ENCODE peak calls at places on chromosome 2, in five cellular contexts. S is colonic mucosa, Z is hepatocyte, V is right lobe of liver, K is pancreas. N is an unnamed sample.
A peak's percentile ranks its signal among the peaks of the same experiment; 100 is the strongest.

GRCh38 chr2:189569295-189569925 is 11.2 kb downstream of the SLC40A1 start:
- DNase-seq in S (no peak), Z (no peak), K (no peak), V (no peak), N (no peak)

GRCh38 chr2:100142393-100142792 is at the start of gene AFF3:
- DNase-seq in S (no peak), Z (no peak), K (no peak), V (no peak), N (no peak)

GRCh38 chr2:5742126-5742525 is 49.9 kb downstream of the SOX11 start:
- DNase-seq in K (no peak), S (no peak), V (no peak), Z (no peak), N (no peak)

GRCh38 chr2:47437287-47437686 is 34.3 kb downstream of the MSH2 start:
- DNase-seq in S (no peak), V (no peak), K (no peak), Z (peak; percentile 59), N (no peak)

GRCh38 chr2:127185093-127185492 is 35.0 kb downstream of the CYP27C1 start:
- DNase-seq in S (no peak), K (no peak), V (no peak), Z (no peak), N (no peak)

GRCh38 chr2:166285215-166285614 is 90.5 kb downstream of the SCN9A start:
- DNase-seq in Z (no peak), K (no peak), S (no peak), V (no peak), N (no peak)

GRCh38 chr2:20223345-20224190 is 1.4 kb downstream of the SDC1 start:
- DNase-seq in K (no peak), V (peak; percentile 80), S (no peak), Z (peak; percentile 76), N (peak; percentile 39)

GRCh38 chr2:218895326-218895725 is 14.7 kb downstream of the WNT10A start:
- DNase-seq in S (peak; percentile 15), K (no peak), Z (peak; percentile 60), V (no peak), N (no peak)

GRCh38 chr2:118430510-118431187 is 342.4 kb downstream of the INSIG2 start:
- DNase-seq in K (no peak), Z (no peak), S (no peak), V (no peak), N (no peak)

GRCh38 chr2:48771241-48772014 is 15.9 kb upstream of the LHCGR start:
- DNase-seq in K (no peak), Z (peak; percentile 28), S (no peak), V (no peak), N (no peak)

GRCh38 chr2:96407041-96407918 is 71.7 kb downstream of the NCAPH start:
- DNase-seq in Z (peak; percentile 81), S (peak; percentile 56), K (peak; percentile 61), V (peak; percentile 67), N (peak; percentile 58)
- TF ChIP-seq CTCF in Z (peak; percentile 84), S (peak; percentile 78), K (peak; percentile 62), V (peak; percentile 78), N (peak; percentile 81)

DNA sequence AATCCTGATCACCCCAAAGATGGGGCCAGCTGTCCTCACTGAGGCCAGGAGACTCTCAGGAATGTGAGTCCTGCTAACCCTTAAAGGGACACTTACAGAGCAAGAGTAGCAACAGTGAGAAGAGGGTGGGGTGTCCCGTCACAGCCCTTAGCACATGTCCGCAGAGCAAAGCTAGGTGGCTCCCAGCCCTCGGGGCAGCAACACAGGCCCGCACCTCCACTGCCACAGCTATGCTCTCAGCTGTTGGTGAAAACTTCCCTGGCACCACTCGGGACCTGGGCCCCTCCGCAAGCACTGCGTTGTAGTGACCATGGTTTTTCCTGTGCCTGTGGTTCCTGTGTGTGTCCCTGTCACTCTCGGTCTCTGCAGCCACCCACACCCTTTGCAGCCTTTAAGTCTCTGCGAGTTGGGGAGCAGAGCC is 76.4 kb upstream of the UXS1 start:
- DNase-seq in Z (no peak), V (peak; percentile 70), K (no peak), S (peak; percentile 27), N (no peak)
- H3K4me3 ChIP-seq in Z (no peak overlapping the region), V (peak overlapping the region; percentile 33), K (peak overlapping the region; percentile 34), S (peak overlapping the region; percentile 31), N (peak overlapping the region; percentile 11)

GRCh38 chr2:239807568-239807967 is 217.6 kb downstream of the NDUFA10 start:
- DNase-seq in Z (no peak), K (no peak), V (peak; percentile 27), S (no peak), N (no peak)
- H3K27me3 ChIP-seq in Z (no peaks in the 10 kb centered on the region), K (no peaks in the 10 kb centered on the region), V (no peaks in the 10 kb centered on the region), S (no peaks in the 10 kb centered on the region), N (no peaks in the 10 kb centered on the region)

GRCh38 chr2:42513252-42513918 is 19.6 kb upstream of the KCNG3 start:
- DNase-seq in V (no peak), S (peak; percentile 78), K (peak; percentile 43), Z (peak; percentile 72), N (peak; percentile 19)
- TF ChIP-seq CTCF in V (peak; percentile 65), S (peak; percentile 65), K (peak; percentile 42), Z (peak; percentile 50), N (peak; percentile 20)

GRCh38 chr2:132608222-132608795 is 61.7 kb downstream of the LYPD1 start:
- DNase-seq in Z (no peak), S (no peak), V (no peak), K (no peak), N (no peak)
- H3K4me3 ChIP-seq in Z (no peak overlapping the region), S (no peak overlapping the region), V (no peak overlapping the region), K (no peak overlapping the region), N (no peak overlapping the region)

GRCh38 chr2:16012626-16013501 is 72.5 kb downstream of the MYCN start:
- DNase-seq in S (peak; percentile 77), V (no peak), K (no peak), Z (peak; percentile 69), N (no peak)

GRCh38 chr2:16010951-16011620 is 70.7 kb downstream of the MYCN start:
- DNase-seq in V (no peak), Z (no peak), S (no peak), K (no peak), N (no peak)

GRCh38 chr2:16013571-16013970 is 73.2 kb downstream of the MYCN start:
- DNase-seq in K (no peak), S (peak; percentile 27), V (no peak), Z (no peak), N (no peak)

GRCh38 chr2:16011621-16011960 is 71.2 kb downstream of the MYCN start:
- DNase-seq in K (no peak), V (no peak), S (no peak), Z (no peak), N (no peak)

DNA sequence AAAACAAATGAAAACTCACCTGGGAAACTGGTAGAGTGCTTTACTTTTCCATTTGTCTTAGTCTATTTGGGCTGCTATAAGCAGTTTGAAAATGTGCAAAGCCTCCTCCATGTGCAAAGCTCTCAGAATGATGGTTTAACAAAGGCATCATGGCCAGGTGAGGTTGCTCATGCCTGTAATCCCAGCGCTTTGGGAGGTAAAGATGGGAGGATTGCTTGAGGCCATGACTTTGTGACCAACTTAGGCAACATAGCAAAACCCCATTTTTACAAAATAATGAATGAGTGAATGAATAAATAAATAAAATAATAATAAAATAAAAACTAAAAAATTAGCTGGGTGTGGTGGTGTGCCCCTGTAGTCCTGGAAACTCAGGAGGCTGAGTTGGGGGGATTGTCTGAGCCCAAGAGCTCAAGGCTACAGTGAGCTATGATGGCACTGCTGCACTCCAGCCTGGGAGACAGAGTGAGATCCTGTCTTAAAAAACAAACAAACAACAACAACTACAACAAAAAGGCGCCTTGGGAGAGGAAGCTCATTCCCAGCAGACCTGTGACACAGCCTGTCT is 71.8 kb downstream of the MYCN start:
- DNase-seq in S (no peak), K (no peak), V (no peak), Z (no peak), N (no peak)
- H3K27me3 ChIP-seq in S (peaks cover 4% of the 10 kb centered on the region), K (no peaks in the 10 kb centered on the region), V (no peaks in the 10 kb centered on the region), Z (no peaks in the 10 kb centered on the region), N (no peaks in the 10 kb centered on the region)